ENCODE peak calls at places on chromosome 2, in six cellular contexts. H, T, Y, C, G and P are unnamed samples.

GRCh38 chr2:128166954-128167353 is 76.0 kb downstream of the UGGT1 start:
- DNase-seq in H (no peak), T (no peak), Y (no peak), C (no peak), G (no peak), P (peak; percentile 24)

GRCh38 chr2:170744248-170745002 is 25.8 kb upstream of the ERICH2 start:
- DNase-seq in H (no peak), T (no peak), Y (no peak), C (no peak), G (no peak), P (peak; percentile 91)

GRCh38 chr2:239383036-239383795 is 17.6 kb downstream of the HDAC4 start:
- DNase-seq in H (no peak), T (no peak), Y (no peak), C (no peak), G (no peak), P (peak; percentile 19)

GRCh38 chr2:145592362-145592761 is 1072.4 kb upstream of the ZEB2 start:
- DNase-seq in H (no peak), T (no peak), Y (no peak), C (peak; percentile 46), G (no peak), P (no peak)

GRCh38 chr2:219106251-219106650 is 45.5 kb upstream of the IHH start:
- DNase-seq in H (no peak), T (no peak), Y (no peak), C (no peak), G (no peak), P (no peak)

GRCh38 chr2:215410932-215411285 is 25.0 kb downstream of the FN1 start:
- DNase-seq in H (peak; percentile 62), T (peak; percentile 78), Y (no peak), C (peak; percentile 98), G (no peak), P (peak; percentile 80)

GRCh38 chr2:239288951-239289481 is 111.8 kb downstream of the HDAC4 start:
- DNase-seq in H (no peak), T (no peak), Y (no peak), C (no peak), G (no peak), P (peak; percentile 26)

GRCh38 chr2:217433522-217433921 is 569.3 kb downstream of the TNS1 start:
- DNase-seq in H (no peak), T (no peak), Y (no peak), C (peak; percentile 28), G (no peak), P (no peak)

GRCh38 chr2:186065491-186065890 is 326.9 kb downstream of the FSIP2 start:
- DNase-seq in H (no peak), T (no peak), Y (no peak), C (no peak), G (no peak), P (no peak)

GRCh38 chr2:207133862-207134519 is 31.8 kb downstream of the KLF7 start:
- DNase-seq in H (peak; percentile 73), T (no peak), Y (no peak), C (peak; percentile 89), G (no peak), P (no peak)

GRCh38 chr2:19255481-19255880 is 102.9 kb downstream of the OSR1 start:
- DNase-seq in H (no peak), T (no peak), Y (no peak), C (no peak), G (no peak), P (no peak)

GRCh38 chr2:71711470-71711857 is 258.1 kb downstream of the DYSF start:
- DNase-seq in H (peak; percentile 25), T (no peak), Y (no peak), C (no peak), G (no peak), P (no peak)

GRCh38 chr2:215447056-215447455 is 11.2 kb upstream of the FN1 start:
- DNase-seq in H (no peak), T (no peak), Y (no peak), C (peak; percentile 41), G (no peak), P (no peak)

GRCh38 chr2:233852056-233852455 is 2.3 kb downstream of the HJURP start:
- DNase-seq in H (no peak), T (no peak), Y (no peak), C (no peak), G (no peak), P (peak; percentile 84)

GRCh38 chr2:222050981-222051380 is 247.8 kb downstream of the PAX3 start:
- DNase-seq in H (no peak), T (no peak), Y (no peak), C (no peak), G (no peak), P (no peak)

GRCh38 chr2:54697934-54698333 is 25.5 kb upstream of the EML6 start:
- DNase-seq in H (no peak), T (no peak), Y (no peak), C (no peak), G (no peak), P (no peak)

GRCh38 chr2:129905664-129906081 is 73.8 kb upstream of the RAB6C start:
- DNase-seq in H (no peak), T (no peak), Y (no peak), C (no peak), G (no peak), P (no peak)

GRCh38 chr2:50720695-50721314 is 311.1 kb downstream of the NRXN1 start:
- DNase-seq in H (peak; percentile 6), T (no peak), Y (peak; percentile 80), C (peak; percentile 4), G (no peak), P (no peak)

GRCh38 chr2:156935611-156936010 is 321.9 kb upstream of the GALNT5 start:
- DNase-seq in H (no peak), T (no peak), Y (peak; percentile 17), C (no peak), G (no peak), P (no peak)

GRCh38 chr2:110871637-110872036 is 139.3 kb downstream of the ACOXL start:
- DNase-seq in H (no peak), T (no peak), Y (no peak), C (no peak), G (no peak), P (peak; percentile 3)

GRCh38 chr2:113768770-113769169 is 12.3 kb upstream of the SLC35F5 start:
- DNase-seq in H (no peak), T (no peak), Y (no peak), C (peak; percentile 15), G (no peak), P (no peak)

GRCh38 chr2:74464406-74464805 is 776 bp downstream of the MOGS start:
- DNase-seq in H (no peak), T (no peak), Y (no peak), C (no peak), G (no peak), P (no peak)

GRCh38 chr2:96116879-96117533 is 635 bp upstream of the ADRA2B start:
- DNase-seq in H (no peak), T (no peak), Y (no peak), C (peak; percentile 3), G (peak; percentile 46), P (no peak)

GRCh38 chr2:177902395-177903160 is 170.0 kb downstream of the PDE11A start:
- DNase-seq in H (no peak), T (no peak), Y (no peak), C (no peak), G (no peak), P (no peak)

GRCh38 chr2:235551965-235552364 is 58.1 kb downstream of the AGAP1 start:
- DNase-seq in H (peak; percentile 28), T (no peak), Y (peak; percentile 23), C (peak; percentile 48), G (no peak), P (no peak)

GRCh38 chr2:194602750-194603149 is 1054.3 kb upstream of the SLC39A10 start:
- DNase-seq in H (no peak), T (no peak), Y (no peak), C (no peak), G (no peak), P (no peak)

GRCh38 chr2:10752236-10752635 is 30.8 kb downstream of the ATP6V1C2 start:
- DNase-seq in H (no peak), T (no peak), Y (no peak), C (no peak), G (no peak), P (no peak)

GRCh38 chr2:4381049-4381448 is 677.7 kb downstream of the DCDC2C start:
- DNase-seq in H (no peak), T (no peak), Y (no peak), C (no peak), G (no peak), P (no peak)

GRCh38 chr2:232633413-232634318 is at the start of gene EFHD1:
- DNase-seq in H (peak; percentile 47), T (no peak), Y (no peak), C (peak; percentile 34), G (peak; percentile 26), P (no peak)

GRCh38 chr2:170701011-170701410 is 14.1 kb upstream of the SP5 start:
- DNase-seq in H (no peak), T (no peak), Y (no peak), C (no peak), G (no peak), P (no peak)

GRCh38 chr2:134218928-134219707 is 34.8 kb upstream of the MGAT5 start:
- DNase-seq in H (no peak), T (no peak), Y (no peak), C (no peak), G (no peak), P (peak; percentile 21)

GRCh38 chr2:101265893-101266499 is 13.3 kb downstream of the CNOT11 start:
- DNase-seq in H (no peak), T (no peak), Y (no peak), C (no peak), G (no peak), P (no peak)

GRCh38 chr2:108607706-108608301 is 73.5 kb downstream of the LIMS1 start:
- DNase-seq in H (no peak), T (no peak), Y (no peak), C (peak; percentile 59), G (no peak), P (peak; percentile 49)

GRCh38 chr2:23566236-23567142 is 181.5 kb downstream of the KLHL29 start:
- DNase-seq in H (no peak), T (no peak), Y (no peak), C (peak; percentile 32), G (no peak), P (peak; percentile 14)

GRCh38 chr2:179454443-179455218 is 190.0 kb upstream of the SESTD1 start:
- DNase-seq in H (peak; percentile 95), T (peak; percentile 66), Y (no peak), C (peak; percentile 98), G (no peak), P (no peak)

GRCh38 chr2:168848220-168848619 is 42.0 kb downstream of the SPC25 start:
- DNase-seq in H (no peak), T (no peak), Y (no peak), C (no peak), G (no peak), P (no peak)

GRCh38 chr2:8264981-8265380 is 416.9 kb upstream of the ID2 start:
- DNase-seq in H (no peak), T (no peak), Y (no peak), C (no peak), G (no peak), P (peak; percentile 80)

GRCh38 chr2:149661844-149662243 is 74.3 kb upstream of the MMADHC start:
- DNase-seq in H (peak; percentile 75), T (peak; percentile 31), Y (no peak), C (peak; percentile 82), G (no peak), P (no peak)